ENCODE peak calls at places on chromosomes 7 and 10, in six cellular contexts. E is A172, G is AG09319, W is neural crest cell, V is upper lobe of right lung, R is smooth muscle cell of the brain vasculature. B is an unnamed sample.

GRCh38 chr7:141220263-141220662 is 146.4 kb downstream of the TMEM178B start:
- DNase-seq in V (no peak), R (no peak), G (no peak), E (no peak), W (no peak), B (peak)

GRCh38 chr10:110214380-110214826 is 7.0 kb downstream of the MXI1 start:
- DNase-seq in G (no peak), R (no peak), E (no peak), W (no peak), V (no peak), B (no peak)

GRCh38 chr7:55081067-55081853 is 62.4 kb downstream of the EGFR start:
- DNase-seq in G (no peak), R (no peak), W (no peak), V (no peak), E (no peak), B (peak)

GRCh38 chr10:34697366-34698247 is 117.5 kb downstream of the PARD3 start:
- DNase-seq in W (no peak), V (no peak), G (no peak), R (no peak), E (no peak), B (peak)

GRCh38 chr7:54788664-54789063 is 29.7 kb upstream of the SEC61G start:
- DNase-seq in E (peak), W (peak), V (no peak), R (peak), G (peak), B (peak)

GRCh38 chr10:949446-949845 is 17.9 kb upstream of the LARP4B start:
- DNase-seq in R (no peak), E (no peak), G (no peak), W (no peak), V (no peak), B (no peak)

GRCh38 chr7:36310897-36311296 is 78.8 kb upstream of the ANLN start:
- DNase-seq in E (no peak), W (no peak), V (no peak), G (no peak), R (no peak), B (no peak)

GRCh38 chr10:119205926-119206602 is 1.3 kb upstream of the GRK5 start:
- DNase-seq in G (no peak), E (peak), R (no peak), V (peak), W (peak), B (peak)

B was measured in Caki2.